ENCODE peak calls at places on chromosomes 12 and 14, in five cellular contexts. X is AG04450, E is lung, L is pancreas, B is stomach. W is an unnamed sample.
A peak's percentile ranks its signal among the peaks of the same experiment; 100 is the strongest.

GRCh38 chr12:93339695-93340094 is 38.0 kb upstream of the NUDT4 start:
- DNase-seq in B (no peak), X (no peak), L (no peak), E (no peak), W (no peak)

GRCh38 chr12:84995646-84996045 is 40.4 kb downstream of the TSPAN19 start:
- DNase-seq in X (no peak), E (no peak), L (no peak), B (no peak), W (no peak)

GRCh38 chr12:2557589-2557988 is 237.2 kb upstream of the FKBP4 start:
- DNase-seq in E (no peak), B (no peak), X (no peak), L (no peak), W (no peak)

GRCh38 chr14:82757775-82758174 is 1224.1 kb upstream of the SEL1L start:
- DNase-seq in L (no peak), E (no peak), X (no peak), B (no peak), W (no peak)

GRCh38 chr14:65637780-65638179 is 225.2 kb downstream of the FUT8 start:
- DNase-seq in E (no peak), B (no peak), X (no peak), L (no peak), W (no peak)

GRCh38 chr14:105275267-105275946 is 25.4 kb downstream of the BRF1 start:
- DNase-seq in X (peak; percentile 18), B (no peak), L (no peak), E (no peak), W (no peak)

GRCh38 chr12:28089363-28089762 is 100.9 kb upstream of the CCDC91 start:
- DNase-seq in B (no peak), E (no peak), L (no peak), X (no peak), W (no peak)

GRCh38 chr12:33628087-33628486 is 188.5 kb upstream of the SYT10 start:
- DNase-seq in B (no peak), X (no peak), L (no peak), E (no peak), W (no peak)

GRCh38 chr12:105928436-105928835 is 210.3 kb downstream of the NUAK1 start:
- DNase-seq in X (no peak), B (peak; percentile 45), L (peak; percentile 52), E (peak; percentile 31), W (peak; percentile 83)

GRCh38 chr14:97301931-97302559 is 504.9 kb downstream of the VRK1 start:
- DNase-seq in E (no peak), L (no peak), B (no peak), X (no peak), W (no peak)

GRCh38 chr14:95703805-95704204 is 10.1 kb downstream of the TCL1A start:
- DNase-seq in E (no peak), X (no peak), B (no peak), L (no peak), W (no peak)

GRCh38 chr14:95700221-95700976 is 13.5 kb downstream of the TCL1A start:
- DNase-seq in B (no peak), L (no peak), E (no peak), X (no peak), W (no peak)

GRCh38 chr14:95699397-95699796 is 13.2 kb downstream of the TCL1B start:
- DNase-seq in L (no peak), E (no peak), X (no peak), B (no peak), W (no peak)

GRCh38 chr14:95703341-95703740 is 10.6 kb downstream of the TCL1A start:
- DNase-seq in E (no peak), B (no peak), X (no peak), L (no peak), W (no peak)

DNA sequence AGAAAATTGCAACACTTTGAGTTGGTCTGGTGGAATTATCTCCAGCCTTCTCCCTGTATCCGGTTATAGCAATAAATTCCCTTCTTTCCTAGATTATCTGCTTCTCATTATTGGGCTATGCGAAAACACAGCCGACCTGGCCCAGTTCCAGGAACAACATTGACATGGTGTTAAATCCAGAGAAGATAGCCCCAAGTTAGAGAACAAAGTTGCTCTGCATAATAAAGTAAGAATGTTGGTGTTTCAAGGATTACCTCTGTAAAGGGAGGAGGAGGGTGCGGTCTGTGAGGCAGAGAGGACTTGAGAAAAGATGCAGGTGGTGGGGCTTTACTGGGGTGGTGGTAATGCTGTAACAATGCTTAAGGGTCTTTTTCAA is 12.1 kb downstream of the TCL1A start:
- DNase-seq in X (no peak), B (no peak), E (no peak), L (no peak), W (no peak)
- H3K27me3 ChIP-seq in X (no peaks in the 10 kb centered on the region), B (peaks cover 34% of the 10 kb centered on the region), E (no peaks in the 10 kb centered on the region), L (no peaks in the 10 kb centered on the region), W (no peaks in the 10 kb centered on the region)

GRCh38 chr12:79056775-79057174 is 192.2 kb downstream of the SYT1 start:
- DNase-seq in X (no peak), B (no peak), E (no peak), L (no peak), W (no peak)

GRCh38 chr12:79063258-79063657 is 198.7 kb downstream of the SYT1 start:
- DNase-seq in B (no peak), E (no peak), X (peak; percentile 15), L (no peak), W (no peak)

GRCh38 chr12:79055926-79056674 is 191.5 kb downstream of the SYT1 start:
- DNase-seq in B (no peak), X (peak; percentile 53), E (no peak), L (no peak), W (no peak)

GRCh38 chr12:79057540-79057939 is 193.0 kb downstream of the SYT1 start:
- DNase-seq in B (no peak), L (no peak), X (no peak), E (no peak), W (no peak)

GRCh38 chr12:79058342-79058741 is 193.8 kb downstream of the SYT1 start:
- DNase-seq in X (no peak), L (no peak), E (no peak), B (no peak), W (no peak)
- H3K4me3 ChIP-seq in X (no peak overlapping the region), L (no peak overlapping the region), E (no peak overlapping the region), B (no peak overlapping the region), W (no peak overlapping the region)

GRCh38 chr12:48291511-48291910 is 59.2 kb downstream of the ZNF641 start:
- DNase-seq in E (no peak), L (no peak), X (no peak), B (no peak), W (no peak)
- H3K27me3 ChIP-seq in E (no peaks in the 10 kb centered on the region), L (no peaks in the 10 kb centered on the region), X (peaks cover 6% of the 10 kb centered on the region), B (no peaks in the 10 kb centered on the region), W (no peaks in the 10 kb centered on the region)

GRCh38 chr12:53492188-53492587 is 7.1 kb downstream of the MAP3K12 start:
- DNase-seq in L (no peak), B (no peak), E (no peak), X (no peak), W (no peak)
- H3K4me3 ChIP-seq in L (no peak overlapping the region), B (peak overlapping the region; percentile 51), E (no peak overlapping the region), X (peak overlapping the region; percentile 60), W (peak overlapping the region; percentile 49)

GRCh38 chr14:92325835-92326234 is 2.9 kb downstream of the SLC24A4 start:
- DNase-seq in B (no peak), E (no peak), L (no peak), X (no peak), W (no peak)
- H3K27me3 ChIP-seq in B (peaks cover 70% of the 10 kb centered on the region), E (peaks cover 5% of the 10 kb centered on the region), L (no peaks in the 10 kb centered on the region), X (peaks cover 56% of the 10 kb centered on the region), W (peaks cover 53% of the 10 kb centered on the region)

DNA sequence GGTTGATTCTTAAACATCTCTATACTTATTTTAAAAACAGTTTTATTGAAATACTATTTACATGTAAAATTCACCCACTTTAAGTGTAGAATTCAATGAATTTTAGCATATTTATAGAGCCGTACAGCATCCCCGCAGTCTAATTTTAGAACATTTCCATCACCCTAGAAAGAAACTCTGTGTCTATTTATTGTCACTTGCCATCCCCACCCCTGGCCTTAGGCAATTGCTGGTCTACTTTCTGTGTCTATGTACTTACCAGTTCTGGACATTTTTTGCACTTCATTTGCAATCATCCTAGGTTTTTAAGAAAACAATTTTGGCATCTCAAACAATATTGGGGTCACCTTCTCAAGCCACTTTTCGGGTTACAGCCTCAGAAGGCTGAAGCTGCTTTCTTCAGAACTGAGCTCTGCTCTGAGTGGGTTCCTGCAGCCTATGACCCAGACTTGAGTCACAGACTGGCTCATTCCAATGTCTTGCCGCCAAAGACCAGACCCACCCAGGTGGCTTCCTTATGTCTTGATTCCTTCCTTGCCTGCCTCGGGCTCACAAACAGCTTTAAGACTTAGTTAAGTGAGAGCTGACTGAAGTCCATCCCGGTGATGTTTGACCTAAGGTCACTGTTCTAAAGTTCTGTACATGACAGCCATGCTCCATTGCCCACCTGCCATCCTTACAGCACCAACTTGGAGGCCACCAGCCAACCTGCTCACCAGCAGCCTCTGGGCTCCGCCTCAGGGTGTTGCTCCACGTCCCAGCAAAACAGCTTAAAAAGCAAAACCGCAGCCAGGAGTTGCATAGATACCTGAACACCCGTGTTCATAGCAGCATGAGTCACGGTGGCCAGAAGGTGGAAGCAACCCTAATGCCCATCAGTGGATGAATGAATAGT is 131.5 kb downstream of the CHST11 start:
- DNase-seq in E (no peak), L (no peak), B (no peak), X (no peak), W (no peak)
- H3K4me3 ChIP-seq in E (no peak overlapping the region), L (no peak overlapping the region), B (no peak overlapping the region), X (no peak overlapping the region), W (no peak overlapping the region)

DNA sequence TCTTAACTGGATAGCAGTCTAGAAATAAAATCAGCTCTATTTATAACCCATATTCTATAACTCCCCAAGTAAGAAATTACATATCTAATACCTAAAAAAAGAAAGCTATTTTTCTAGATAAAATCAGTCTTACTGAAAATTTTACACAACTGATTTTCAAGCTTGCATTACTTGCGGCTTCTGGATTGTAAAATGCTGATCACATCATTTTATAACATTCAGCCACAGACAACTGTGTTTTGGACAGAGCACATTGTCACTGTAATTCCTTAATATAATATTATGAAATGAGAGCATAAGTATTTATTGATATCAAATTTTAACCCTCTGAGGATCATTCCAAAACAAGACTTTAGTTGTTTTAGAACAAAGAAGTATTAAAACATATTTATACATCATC is 78.5 kb upstream of the ARID2 start:
- DNase-seq in X (no peak), L (no peak), E (no peak), B (no peak), W (no peak)
- H3K27me3 ChIP-seq in X (no peaks in the 10 kb centered on the region), L (no peaks in the 10 kb centered on the region), E (no peaks in the 10 kb centered on the region), B (no peaks in the 10 kb centered on the region), W (no peaks in the 10 kb centered on the region)

DNA sequence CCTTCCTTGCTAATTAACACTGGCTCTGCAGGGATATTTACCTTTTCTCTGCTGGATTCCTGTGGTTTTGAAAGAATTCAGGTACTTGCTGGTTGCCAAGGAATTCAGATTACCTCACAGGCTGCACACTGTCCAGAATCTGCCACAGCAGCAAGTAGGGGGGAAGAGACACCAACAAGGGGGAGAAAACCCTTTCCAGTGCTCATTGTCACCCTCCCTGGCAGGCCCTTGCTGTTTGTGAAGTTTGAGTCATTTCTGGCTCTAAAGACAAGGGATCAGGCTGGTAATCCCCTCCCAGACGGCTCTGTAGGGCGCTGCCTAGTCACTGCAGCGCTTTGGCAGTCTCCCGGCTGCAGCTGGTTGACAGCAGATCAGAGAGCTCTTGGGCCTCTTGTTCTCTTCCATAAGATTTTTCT is 50.8 kb downstream of the TTLL5 start:
- DNase-seq in X (peak; percentile 34), L (peak; percentile 87), B (peak; percentile 67), E (peak; percentile 72), W (peak; percentile 74)
- H3K4me3 ChIP-seq in X (no peak overlapping the region), L (no peak overlapping the region), B (no peak overlapping the region), E (no peak overlapping the region), W (no peak overlapping the region)